ENCODE peak calls at places on chromosome 20, in nine cellular contexts. L is neuronal stem cell; U is upper lobe of right lung; Y is bronchial epithelial cell; D is HCT116; K is transverse colon; J is GM23248; X is effector memory CD4-positive, alpha-beta T cell; I is CD8-positive, alpha-beta T cell. A is an unnamed sample. For H3K36me3, the result is how much of the 10 kb centered on the place peaks cover.

GRCh38 chr20:50371878-50372769 is 138.1 kb upstream of the PTPN1 start:
- DNase-seq in L (no peak), U (no peak), Y (peak), D (no peak), K (no peak), J (no peak), X (no peak), I (no peak), A (no peak)

GRCh38 chr20:46797201-46797600 is 87.8 kb downstream of the SLC2A10 start:
- DNase-seq in L (no peak), U (no peak), Y (no peak), D (no peak), K (no peak), J (no peak), X (no peak), I (no peak), A (no peak)

GRCh38 chr20:63978319-63979220 is 872 bp downstream of the SAMD10 start:
- DNase-seq in L (no peak), U (peak), Y (peak), D (no peak), K (peak), J (peak), X (peak), I (no peak), A (peak)

GRCh38 chr20:14883324-14883723 is 545.9 kb upstream of the FLRT3 start:
- DNase-seq in L (no peak), U (no peak), Y (peak), D (no peak), K (no peak), J (no peak), X (no peak), I (no peak), A (no peak)

GRCh38 chr20:44495802-44496481 is 20.3 kb downstream of the TTPAL start:
- DNase-seq in L (no peak), U (no peak), Y (peak), D (peak), K (no peak), J (peak), X (no peak), I (no peak), A (no peak)

GRCh38 chr20:60256811-60257210 is 298.6 kb downstream of the CDH26 start:
- DNase-seq in L (no peak), U (no peak), Y (no peak), D (no peak), K (no peak), J (no peak), X (no peak), I (no peak), A (no peak)

GRCh38 chr20:38452880-38453624 is 17.9 kb upstream of the SNHG17 start:
- DNase-seq in L (no peak), U (no peak), Y (peak), D (no peak), K (no peak), J (peak), X (no peak), I (no peak), A (no peak)

GRCh38 chr20:41011551-41012067 is 17.0 kb upstream of the TOP1 start:
- DNase-seq in L (no peak), U (no peak), Y (peak), D (no peak), K (peak), J (no peak), X (no peak), I (no peak), A (no peak)

GRCh38 chr20:36526521-36527011 is 14.8 kb upstream of the MYL9 start:
- DNase-seq in L (no peak), U (no peak), Y (no peak), D (no peak), K (no peak), J (no peak), X (no peak), I (no peak), A (no peak)

GRCh38 chr20:36527331-36528125 is 13.8 kb upstream of the MYL9 start:
- DNase-seq in L (no peak), U (no peak), Y (no peak), D (no peak), K (no peak), J (no peak), X (no peak), I (no peak), A (peak)

GRCh38 chr20:36528176-36528874 is 13.0 kb upstream of the MYL9 start:
- DNase-seq in L (no peak), U (no peak), Y (no peak), D (no peak), K (no peak), J (no peak), X (no peak), I (no peak), A (no peak)

GRCh38 chr20:36523341-36523740 is 18.0 kb upstream of the MYL9 start:
- DNase-seq in L (no peak), U (no peak), Y (no peak), D (no peak), K (no peak), J (no peak), X (no peak), I (no peak), A (no peak)

GRCh38 chr20:36525620-36526365 is 15.5 kb upstream of the MYL9 start:
- DNase-seq in L (no peak), U (no peak), Y (no peak), D (no peak), K (no peak), J (no peak), X (no peak), I (no peak), A (no peak)
- H3K36me3 ChIP-seq in L (half or more), U (half or more), Y (under half), D (under half), K (under half), J (half or more), X (under half), I (under half), A (under half)

DNA sequence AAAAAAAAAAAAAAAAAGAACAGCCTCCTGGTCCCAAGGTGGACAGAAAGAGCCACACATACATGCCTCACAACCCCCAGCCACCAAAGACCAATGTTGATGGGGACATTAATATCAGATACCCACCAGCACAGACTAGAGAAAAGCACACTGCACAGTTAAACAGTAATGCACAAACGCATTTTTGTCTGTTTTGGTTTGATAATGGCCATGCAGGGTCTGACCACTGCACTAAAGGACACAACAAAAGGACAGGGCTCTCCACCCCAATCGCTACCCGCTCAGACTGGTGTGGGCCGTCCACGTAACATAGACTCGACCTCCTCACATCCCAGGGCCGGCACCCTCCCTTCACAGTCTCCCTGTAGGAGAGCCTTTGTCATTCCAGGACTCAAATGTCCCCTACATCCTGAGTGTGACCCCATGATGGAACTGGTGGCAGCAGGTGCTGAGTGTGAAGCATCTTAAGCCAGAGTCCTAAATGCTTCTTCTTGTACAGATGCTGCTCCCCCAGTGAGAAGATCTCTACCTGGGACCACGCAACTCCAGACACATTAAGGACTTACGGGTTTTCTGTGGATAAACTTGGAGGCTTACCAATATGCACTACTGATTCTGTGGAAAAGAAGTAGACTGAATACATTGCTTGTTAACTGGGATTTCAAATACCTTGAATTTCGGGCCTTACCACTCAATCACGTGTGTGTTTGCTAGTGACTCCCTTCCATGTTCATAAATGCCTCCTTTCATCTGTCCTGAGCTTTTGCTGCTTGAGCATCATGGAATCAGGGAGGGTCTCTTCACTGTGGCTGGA is 28.0 kb downstream of the RRBP1 start:
- DNase-seq in L (no peak), U (peak), Y (no peak), D (no peak), K (no peak), J (no peak), X (no peak), I (no peak), A (no peak)
- H3K4me3 ChIP-seq in L (no peak), U (no peak), Y (no peak), D (no peak), K (no peak), J (no peak), X (no peak), I (no peak), A (no peak)

DNA sequence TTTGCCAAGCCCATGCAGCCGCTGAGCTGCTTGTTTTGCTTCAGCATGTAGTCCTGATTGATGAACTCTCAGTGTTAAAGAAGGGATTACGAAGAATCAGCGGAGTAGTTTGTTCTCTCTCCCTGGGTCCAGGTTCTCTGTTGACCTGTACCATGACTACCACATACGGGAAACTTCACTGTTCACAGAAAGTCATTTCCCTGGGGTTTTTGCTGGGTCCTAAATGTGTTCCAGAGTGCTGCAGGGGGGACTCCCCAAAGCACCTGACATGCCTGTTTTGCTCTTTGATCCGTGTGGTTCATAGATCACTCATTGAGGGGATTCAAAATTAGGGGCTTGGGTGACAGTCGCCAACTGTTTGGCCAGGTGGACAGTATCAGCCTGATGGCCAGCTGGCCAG is 5.5 kb downstream of the LSM14B start:
- DNase-seq in L (no peak), U (no peak), Y (no peak), D (no peak), K (no peak), J (no peak), X (no peak), I (no peak), A (no peak)
- H3K36me3 ChIP-seq in L (half or more), U (half or more), Y (under half), D (under half), K (under half), J (under half), X (half or more), I (half or more), A (under half)

GRCh38 chr20:51797357-51798025 is 4.8 kb downstream of the SALL4 start:
- DNase-seq in L (peak), U (no peak), Y (no peak), D (no peak), K (no peak), J (no peak), X (no peak), I (no peak), A (no peak)
- H3K4me3 ChIP-seq in L (no peak), U (no peak), Y (no peak), D (no peak), K (no peak), J (no peak), X (no peak), I (no peak), A (no peak)

DNA sequence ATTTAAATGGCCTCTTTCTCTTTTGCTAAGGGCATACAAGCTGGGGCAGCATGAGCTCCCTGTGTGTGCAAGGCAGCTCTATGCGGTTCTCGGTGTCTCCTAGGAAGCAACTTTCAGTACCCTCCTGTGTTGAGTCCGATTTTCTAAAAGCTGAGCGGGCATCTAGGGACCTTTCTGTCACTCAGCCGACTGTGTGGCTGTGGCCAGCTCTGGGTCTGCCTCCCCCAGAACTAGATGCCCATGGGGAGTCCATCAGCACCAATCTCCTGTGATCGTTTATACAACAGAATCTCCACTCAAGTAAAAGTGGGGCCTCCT is 7.5 kb downstream of the NELFCD start:
- DNase-seq in L (no peak), U (no peak), Y (no peak), D (no peak), K (no peak), J (no peak), X (no peak), I (no peak), A (no peak)
- H3K36me3 ChIP-seq in L (half or more), U (half or more), Y (under half), D (half or more), K (under half), J (under half), X (half or more), I (half or more), A (under half)

DNA sequence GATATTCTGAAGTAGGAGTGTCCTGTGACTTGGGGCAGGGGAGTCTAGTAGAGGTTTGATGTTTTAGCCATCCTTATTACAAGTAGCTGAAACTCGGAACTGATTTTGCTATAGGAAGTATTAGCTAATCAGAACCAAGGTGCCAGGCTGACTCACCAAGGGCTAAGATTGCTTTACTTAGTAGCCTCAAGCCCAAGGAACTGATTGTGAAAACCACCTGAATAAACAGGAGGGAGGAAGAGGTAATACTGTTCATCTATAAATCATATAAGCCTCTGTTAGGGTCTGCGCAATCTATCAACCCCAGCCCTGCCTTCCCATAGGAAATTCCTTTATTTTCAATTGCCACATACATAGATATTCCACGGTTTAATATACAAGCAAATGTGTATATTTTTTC is 54.4 kb downstream of the GNAS start:
- DNase-seq in L (no peak), U (no peak), Y (peak), D (no peak), K (no peak), J (peak), X (no peak), I (no peak), A (no peak)
- H3K4me3 ChIP-seq in L (no peak), U (peak), Y (no peak), D (no peak), K (no peak), J (peak), X (no peak), I (no peak), A (no peak)